ENCODE peak calls at places on chromosome 6, in four cellular contexts. I is neuronal stem cell, G is H1, J is H9. F is an unnamed sample.

GRCh38 chr6:49606696-49607390 is 29.8 kb downstream of the RHAG start:
- DNase-seq in I (peak), G (no peak), J (peak), F (peak)

GRCh38 chr6:125639621-125640020 is 109.8 kb upstream of the HEY2 start:
- DNase-seq in I (no peak), G (no peak), J (no peak), F (no peak)

GRCh38 chr6:142485256-142485655 is 183.4 kb downstream of the ADGRG6 start:
- DNase-seq in I (no peak), G (no peak), J (no peak), F (no peak)

GRCh38 chr6:8780653-8781052 is 345.3 kb upstream of the SLC35B3 start:
- DNase-seq in I (no peak), G (no peak), J (no peak), F (no peak)

GRCh38 chr6:51788121-51788520 is 299.3 kb downstream of the PKHD1 start:
- DNase-seq in I (no peak), G (no peak), J (no peak), F (no peak)

GRCh38 chr6:148972481-148972880 is 225.7 kb downstream of the UST start:
- DNase-seq in I (no peak), G (peak), J (peak), F (peak)

GRCh38 chr6:96878101-96878500 is 19.6 kb downstream of the NDUFAF4 start:
- DNase-seq in I (no peak), G (no peak), J (no peak), F (no peak)

GRCh38 chr6:43246301-43247114 is 3.2 kb downstream of the TTBK1 start:
- DNase-seq in I (peak), G (peak), J (peak), F (no peak)

GRCh38 chr6:149752600-149752999 is 3.1 kb downstream of the PCMT1 start:
- DNase-seq in I (no peak), G (no peak), J (no peak), F (no peak)

GRCh38 chr6:26215200-26216014 is 128.2 kb downstream of the HFE start:
- DNase-seq in I (no peak), G (peak), J (no peak), F (no peak)

GRCh38 chr6:139588734-139589418 is 214.4 kb upstream of the CITED2 start:
- DNase-seq in I (no peak), G (no peak), J (no peak), F (no peak)

GRCh38 chr6:111658445-111659154 is 52.9 kb upstream of the TRAF3IP2 start:
- DNase-seq in I (no peak), G (no peak), J (no peak), F (no peak)

GRCh38 chr6:139364302-139364981 is 10.0 kb downstream of the CITED2 start:
- DNase-seq in I (peak), G (no peak), J (no peak), F (peak)

GRCh38 chr6:71733970-71734899 is 152.1 kb upstream of the RIMS1 start:
- DNase-seq in I (no peak), G (no peak), J (no peak), F (no peak)

GRCh38 chr6:3165631-3166534 is 8.5 kb upstream of the TUBB2A start:
- DNase-seq in I (peak), G (no peak), J (no peak), F (peak)

GRCh38 chr6:154805288-154805911 is 72.2 kb downstream of the SCAF8 start:
- DNase-seq in I (no peak), G (no peak), J (no peak), F (no peak)

GRCh38 chr6:109893606-109894005 is 84.5 kb upstream of the GPR6 start:
- DNase-seq in I (no peak), G (no peak), J (no peak), F (no peak)

GRCh38 chr6:130872250-130873095 is 45.3 kb downstream of the SMLR1 start:
- DNase-seq in I (peak), G (peak), J (peak), F (peak)

GRCh38 chr6:130547723-130548122 is 181.9 kb downstream of the TMEM200A start:
- DNase-seq in I (no peak), G (no peak), J (no peak), F (no peak)

GRCh38 chr6:27295301-27296079 is 16.6 kb downstream of the POM121L2 start:
- DNase-seq in I (no peak), G (peak), J (peak), F (no peak)

GRCh38 chr6:1286972-1287600 is 24.8 kb upstream of the FOXQ1 start:
- DNase-seq in I (no peak), G (no peak), J (no peak), F (peak)

GRCh38 chr6:157036245-157036681 is 259.1 kb downstream of the ARID1B start:
- DNase-seq in I (no peak), G (no peak), J (no peak), F (peak)

GRCh38 chr6:22102671-22103070 is 194.2 kb downstream of the PRL start:
- DNase-seq in I (no peak), G (no peak), J (no peak), F (no peak)

GRCh38 chr6:44071670-44072451 is 55.4 kb downstream of the MRPL14 start:
- DNase-seq in I (no peak), G (no peak), J (no peak), F (no peak)

GRCh38 chr6:50791900-50792508 is 26.7 kb upstream of the TFAP2B start:
- DNase-seq in I (peak), G (no peak), J (no peak), F (peak)

GRCh38 chr6:64803470-64804166 is 903.4 kb downstream of the EYS start:
- DNase-seq in I (no peak), G (no peak), J (no peak), F (no peak)

GRCh38 chr6:143620461-143620860 is 57.3 kb upstream of the PHACTR2 start:
- DNase-seq in I (no peak), G (no peak), J (no peak), F (no peak)

GRCh38 chr6:168789699-168790098 is 348.7 kb downstream of the SMOC2 start:
- DNase-seq in I (no peak), G (no peak), J (no peak), F (no peak)

GRCh38 chr6:21740719-21741118 is 147.2 kb downstream of the SOX4 start:
- DNase-seq in I (no peak), G (no peak), J (no peak), F (no peak)

GRCh38 chr6:125314019-125314581 is 12.3 kb upstream of the HDDC2 start:
- DNase-seq in I (peak), G (peak), J (peak), F (peak)

GRCh38 chr6:19399406-19399805 is 437.8 kb upstream of the ID4 start:
- DNase-seq in I (no peak), G (no peak), J (no peak), F (no peak)

GRCh38 chr6:106125925-106126435 is 39.8 kb downstream of the PRDM1 start:
- DNase-seq in I (no peak), G (no peak), J (no peak), F (no peak)

GRCh38 chr6:14275493-14275851 is 157.9 kb downstream of the CD83 start:
- DNase-seq in I (no peak), G (no peak), J (peak), F (no peak)

GRCh38 chr6:154226461-154226860 is 130.1 kb downstream of the IPCEF1 start:
- DNase-seq in I (no peak), G (no peak), J (no peak), F (no peak)

GRCh38 chr6:158233214-158233795 is 65.2 kb downstream of the GTF2H5 start:
- DNase-seq in I (no peak), G (no peak), J (no peak), F (no peak)

GRCh38 chr6:113774122-113774835 is 82.9 kb upstream of the MARCKS start:
- DNase-seq in I (no peak), G (no peak), J (no peak), F (no peak)

GRCh38 chr6:157613011-157613522 is 210.0 kb upstream of the SNX9 start:
- DNase-seq in I (no peak), G (no peak), J (no peak), F (no peak)

DNA sequence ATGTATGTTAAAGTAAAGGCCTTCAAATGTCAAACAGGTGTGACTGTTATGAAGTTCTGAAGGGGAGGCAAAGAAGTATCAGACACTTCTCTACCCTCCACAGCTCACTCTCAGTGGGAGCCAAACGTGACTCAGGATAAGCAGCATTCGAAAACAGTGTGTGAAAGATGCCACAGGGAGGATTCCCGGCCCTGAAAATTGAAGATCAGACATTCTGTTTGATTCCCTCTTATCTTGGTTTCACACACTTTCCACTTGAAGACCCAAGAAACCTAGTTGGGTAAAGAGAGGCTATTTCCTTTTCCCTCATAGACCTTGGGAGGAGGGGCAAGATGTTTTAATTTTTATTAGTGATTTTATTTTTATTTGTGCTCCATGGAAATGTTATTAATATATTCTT is 164.2 kb upstream of the SUPT3H start:
- DNase-seq in I (no peak), G (no peak), J (no peak), F (no peak)
- H4K8ac ChIP-seq in I (no peak), G (no peak), J (no peak), F (no peak)

GRCh38 chr6:41503435-41503768 is 42.8 kb upstream of the FOXP4 start:
- DNase-seq in I (no peak), G (no peak), J (no peak), F (no peak)
- H3K18ac ChIP-seq in I (peak), G (no peak), J (no peak), F (no peak)

DNA sequence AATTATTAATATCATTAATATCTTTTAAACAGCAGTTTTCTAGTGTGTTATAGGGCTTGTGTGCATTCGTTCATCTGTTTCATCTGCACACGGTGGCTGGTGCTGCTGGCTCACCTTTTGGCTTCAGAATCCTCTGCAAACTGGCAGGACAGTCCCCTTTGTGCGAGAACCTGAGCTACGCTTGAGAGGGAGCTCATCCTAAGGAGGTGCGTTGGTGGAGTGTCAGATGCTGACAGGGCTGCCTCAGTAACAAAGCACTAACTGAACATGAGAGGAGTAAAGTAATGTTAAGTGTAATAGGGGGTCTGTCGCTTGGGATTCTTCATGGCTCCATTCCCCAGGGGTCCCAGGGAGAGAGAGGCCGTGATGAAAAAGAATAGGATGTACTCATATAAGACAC is 22.4 kb downstream of the ELOVL2 start:
- DNase-seq in I (no peak), G (no peak), J (no peak), F (no peak)
- H2BK12ac ChIP-seq in I (no peak), G (no peak), J (no peak), F (no peak)

DNA sequence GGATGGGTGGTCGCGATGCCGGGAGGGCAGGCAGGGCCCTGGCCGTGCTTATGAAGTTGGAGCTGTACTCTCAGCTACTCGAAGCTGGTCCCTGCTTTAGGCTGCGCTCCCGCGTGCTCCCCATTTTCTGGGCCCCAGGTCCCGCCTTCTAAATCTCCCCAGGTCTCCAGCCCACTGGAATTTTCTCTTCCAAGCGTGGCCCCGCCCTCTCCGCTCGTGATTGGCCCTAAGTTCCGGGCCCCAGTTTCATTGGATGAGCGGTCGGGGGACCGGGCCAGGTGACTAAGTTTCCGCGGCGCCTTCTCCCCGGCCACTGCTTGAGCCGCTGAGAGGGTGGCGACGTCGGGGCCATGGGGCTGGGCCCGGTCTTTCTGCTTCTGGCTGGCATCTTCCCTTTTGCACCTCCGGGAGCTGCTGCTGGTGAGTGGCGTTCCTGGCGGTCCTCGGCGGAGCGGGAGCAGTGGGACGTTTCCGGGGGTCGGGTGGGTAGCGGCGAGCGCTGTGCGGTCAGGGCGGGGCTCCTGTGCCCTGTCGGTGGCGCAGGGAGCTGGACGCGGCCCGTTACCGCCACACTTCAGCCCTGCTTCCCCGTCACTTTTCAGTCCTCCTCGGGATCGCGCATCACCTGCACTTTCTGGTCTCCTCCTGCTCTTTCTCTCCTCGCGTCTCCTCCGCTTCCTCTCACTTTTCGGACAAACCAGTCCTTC is at the start of gene MICA:
- DNase-seq in I (peak), G (peak), J (peak), F (peak)
- H4K8ac ChIP-seq in I (no peak), G (peak), J (no peak), F (peak)

GRCh38 chr6:75936682-75937081 is 135.8 kb downstream of the IMPG1 start:
- DNase-seq in I (no peak), G (no peak), J (no peak), F (no peak)
- H3K18ac ChIP-seq in I (peak), G (no peak), J (no peak), F (no peak)

DNA sequence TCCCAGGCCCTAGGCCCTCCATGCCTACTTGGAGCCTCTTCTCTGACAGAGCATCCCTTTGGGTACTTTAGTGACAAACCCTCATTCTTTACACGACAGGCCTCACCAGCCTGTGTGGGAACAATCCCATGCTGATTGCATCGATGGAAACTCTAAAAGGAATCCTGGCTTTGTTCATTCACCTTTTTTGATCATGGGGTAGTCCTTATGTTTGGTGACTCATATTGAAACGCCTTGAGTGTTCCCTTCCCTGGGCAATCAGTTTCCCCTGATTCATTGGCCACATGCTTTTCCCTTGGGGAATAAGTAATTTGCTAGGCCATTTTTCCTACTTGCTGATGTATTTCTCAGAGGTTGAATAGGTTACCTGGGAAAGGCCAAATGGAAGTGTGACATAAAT is 14.7 kb upstream of the TNFAIP3 start:
- DNase-seq in I (no peak), G (no peak), J (no peak), F (no peak)
- H2BK12ac ChIP-seq in I (no peak), G (no peak), J (no peak), F (no peak)

DNA sequence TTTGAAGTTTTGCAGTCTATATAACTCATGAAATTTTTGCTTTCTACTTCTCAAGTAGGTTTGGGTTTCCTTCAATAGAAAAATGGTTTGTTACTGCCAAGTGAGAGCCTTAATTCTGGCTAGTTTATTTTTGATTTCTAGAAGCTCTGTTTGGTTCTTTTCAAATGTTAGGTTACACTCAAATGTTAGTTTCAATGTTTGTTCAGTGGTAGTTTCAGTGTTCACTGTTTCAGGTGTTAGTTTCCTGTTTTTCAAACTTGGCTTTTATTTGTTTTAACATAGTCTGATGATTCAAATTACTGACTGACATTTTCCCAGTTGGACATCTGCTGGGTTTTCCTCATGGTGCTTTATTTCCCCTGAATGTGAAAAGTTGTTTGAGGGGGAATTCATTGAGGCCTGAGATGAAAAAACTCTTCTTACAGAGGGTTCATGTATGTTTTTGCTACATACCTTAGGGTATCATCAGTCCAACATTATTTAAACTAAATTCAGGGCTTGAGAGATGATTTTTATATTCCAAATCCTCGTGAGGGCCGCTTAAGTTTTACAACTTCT is 189.0 kb downstream of the JARID2 start:
- DNase-seq in I (no peak), G (no peak), J (no peak), F (no peak)
- H4K8ac ChIP-seq in I (no peak), G (no peak), J (no peak), F (no peak)

DNA sequence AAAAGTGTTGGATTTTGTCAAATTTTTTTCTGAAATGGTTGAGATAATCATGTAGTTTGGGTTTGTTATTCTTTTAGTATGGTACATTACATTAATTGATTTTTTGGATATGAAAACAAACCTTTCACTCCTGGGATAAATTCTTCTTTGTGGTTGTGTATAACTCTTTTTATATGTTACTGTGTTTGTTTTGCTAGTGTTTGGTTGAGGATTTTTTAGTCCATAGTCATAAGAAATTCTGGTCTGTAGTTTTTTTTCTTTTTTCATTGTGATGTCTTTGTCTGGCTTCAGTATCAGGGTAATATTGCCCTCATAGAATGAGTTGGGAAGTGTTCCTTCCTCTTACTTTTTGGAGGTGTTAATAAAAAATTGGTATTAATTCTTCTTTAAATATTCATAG is 122.2 kb upstream of the ATXN1 start:
- DNase-seq in I (no peak), G (no peak), J (no peak), F (no peak)
- H3K18ac ChIP-seq in I (no peak), G (no peak), J (no peak), F (no peak)